ENCODE peak calls at places on chromosomes 3 and 15, in four cellular contexts. C is GM23248, N is right atrium auricular region, H is psoas muscle. I is an unnamed sample.

GRCh38 chr3:10195692-10196091 is 31.0 kb downstream of the IRAK2 start:
- DNase-seq in C (no peak), N (no peak), H (peak; percentile 28), I (no peak)

GRCh38 chr15:87961851-87962816 is 294.4 kb downstream of the NTRK3 start:
- DNase-seq in C (no peak), N (no peak), H (no peak), I (no peak)

GRCh38 chr15:80403712-80404056 is 498 bp upstream of the ARNT2 start:
- DNase-seq in C (no peak), N (no peak), H (no peak), I (no peak)

GRCh38 chr3:41241159-41241558 is 41.9 kb downstream of the CTNNB1 start:
- DNase-seq in C (no peak), N (no peak), H (no peak), I (no peak)

GRCh38 chr15:101694261-101694660 is 30.0 kb downstream of the TARS3 start:
- DNase-seq in C (no peak), N (no peak), H (no peak), I (no peak)

GRCh38 chr3:48564022-48564421 is 441 bp upstream of the UCN2 start:
- DNase-seq in C (peak; percentile 90), N (peak; percentile 64), H (peak; percentile 50), I (peak; percentile 57)

GRCh38 chr3:127970966-127971592 is 56.0 kb downstream of the KBTBD12 start:
- DNase-seq in C (peak; percentile 74), N (no peak), H (no peak), I (peak; percentile 67)

GRCh38 chr15:82543155-82543554 is 2.9 kb upstream of the RPS17 start:
- DNase-seq in C (peak; percentile 77), N (peak; percentile 64), H (no peak), I (peak; percentile 92)

GRCh38 chr3:172285844-172286243 is 162.4 kb downstream of the GHSR start:
- DNase-seq in C (peak; percentile 71), N (no peak), H (no peak), I (peak; percentile 93)

GRCh38 chr3:56702487-56703315 is 19.6 kb upstream of the TASOR start:
- DNase-seq in C (peak; percentile 82), N (no peak), H (no peak), I (peak; percentile 63)

GRCh38 chr3:157574580-157574979 is 71.4 kb upstream of the VEPH1 start:
- DNase-seq in C (no peak), N (no peak), H (no peak), I (no peak)

GRCh38 chr3:111895079-111895478 is 36.0 kb downstream of the PHLDB2 start:
- DNase-seq in C (peak; percentile 67), N (no peak), H (no peak), I (peak; percentile 38)

GRCh38 chr3:165464736-165465135 is 268.6 kb upstream of the SLITRK3 start:
- DNase-seq in C (peak; percentile 4), N (no peak), H (no peak), I (peak; percentile 86)

GRCh38 chr15:53260647-53261046 is 470.5 kb upstream of the ONECUT1 start:
- DNase-seq in C (no peak), N (no peak), H (no peak), I (no peak)

GRCh38 chr15:72751751-72752455 is 31.7 kb downstream of the ADPGK start:
- DNase-seq in C (no peak), N (no peak), H (no peak), I (peak; percentile 50)

GRCh38 chr3:77281721-77282120 is 241.8 kb downstream of the ROBO2 start:
- DNase-seq in C (no peak), N (no peak), H (no peak), I (no peak)

GRCh38 chr3:172034786-172035685 is 4.3 kb upstream of the FNDC3B start:
- DNase-seq in C (peak; percentile 54), N (no peak), H (no peak), I (no peak)

GRCh38 chr15:43762824-43763223 is 13.9 kb downstream of the ELL3 start:
- DNase-seq in C (peak; percentile 31), N (no peak), H (no peak), I (peak; percentile 24)

GRCh38 chr3:82496890-82497560 is 735.6 kb upstream of the GBE1 start:
- DNase-seq in C (no peak), N (no peak), H (no peak), I (peak; percentile 3)

GRCh38 chr3:154568064-154568463 is 138.1 kb upstream of the GPR149 start:
- DNase-seq in C (no peak), N (no peak), H (no peak), I (no peak)

GRCh38 chr3:11847607-11848006 is 922 bp upstream of the TAMM41 start:
- DNase-seq in C (peak; percentile 3), N (no peak), H (no peak), I (no peak)

GRCh38 chr15:32990071-32990470 is 204.4 kb downstream of the FMN1 start:
- DNase-seq in C (no peak), N (no peak), H (no peak), I (peak; percentile 57)

GRCh38 chr15:68553994-68554715 is 24.6 kb upstream of the CORO2B start:
- DNase-seq in C (peak; percentile 61), N (peak; percentile 70), H (no peak), I (peak; percentile 72)

GRCh38 chr15:95930659-95931375 is 399.7 kb upstream of the NR2F2 start:
- DNase-seq in C (no peak), N (no peak), H (no peak), I (no peak)

GRCh38 chr3:147405552-147406254 is 640 bp downstream of the ZIC4 start:
- DNase-seq in C (no peak), N (no peak), H (no peak), I (no peak)

GRCh38 chr3:28399196-28399595 is 50.6 kb upstream of the AZI2 start:
- DNase-seq in C (no peak), N (no peak), H (no peak), I (no peak)

GRCh38 chr3:54213910-54214309 is 91.6 kb downstream of the CACNA2D3 start:
- DNase-seq in C (peak; percentile 16), N (no peak), H (no peak), I (peak; percentile 2)

GRCh38 chr3:122996038-122996580 is 31.5 kb downstream of the SEMA5B start:
- DNase-seq in C (no peak), N (no peak), H (no peak), I (no peak)

GRCh38 chr3:141294848-141295247 is 63.2 kb downstream of the PXYLP1 start:
- DNase-seq in C (peak; percentile 89), N (peak; percentile 9), H (no peak), I (peak; percentile 91)

GRCh38 chr3:16478516-16478915 is 35.0 kb downstream of the RFTN1 start:
- DNase-seq in C (peak; percentile 81), N (no peak), H (no peak), I (peak; percentile 89)

GRCh38 chr3:67828486-67829010 is 174.1 kb upstream of the SUCLG2 start:
- DNase-seq in C (no peak), N (no peak), H (no peak), I (no peak)

GRCh38 chr3:71186816-71187215 is 396.7 kb downstream of the FOXP1 start:
- DNase-seq in C (no peak), N (no peak), H (no peak), I (no peak)

GRCh38 chr3:86869536-86869935 is 121.4 kb downstream of the VGLL3 start:
- DNase-seq in C (no peak), N (no peak), H (no peak), I (no peak)

GRCh38 chr3:117892431-117892841 is 1142.2 kb downstream of the IGSF11 start:
- DNase-seq in C (peak; percentile 89), N (no peak), H (no peak), I (peak; percentile 84)

GRCh38 chr3:23405081-23405480 is 202.0 kb downstream of the UBE2E2 start:
- DNase-seq in C (no peak), N (no peak), H (no peak), I (no peak)

GRCh38 chr3:113147608-113148306 is 63.6 kb upstream of the BOC start:
- DNase-seq in C (no peak), N (no peak), H (no peak), I (no peak)

GRCh38 chr3:113151475-113152031 is 59.8 kb upstream of the BOC start:
- DNase-seq in C (no peak), N (no peak), H (peak; percentile 55), I (peak; percentile 74)

GRCh38 chr3:113148814-113149213 is 62.5 kb upstream of the BOC start:
- DNase-seq in C (no peak), N (no peak), H (no peak), I (no peak)

GRCh38 chr3:113150253-113150652 is 61.1 kb upstream of the BOC start:
- DNase-seq in C (no peak), N (no peak), H (no peak), I (no peak)

DNA sequence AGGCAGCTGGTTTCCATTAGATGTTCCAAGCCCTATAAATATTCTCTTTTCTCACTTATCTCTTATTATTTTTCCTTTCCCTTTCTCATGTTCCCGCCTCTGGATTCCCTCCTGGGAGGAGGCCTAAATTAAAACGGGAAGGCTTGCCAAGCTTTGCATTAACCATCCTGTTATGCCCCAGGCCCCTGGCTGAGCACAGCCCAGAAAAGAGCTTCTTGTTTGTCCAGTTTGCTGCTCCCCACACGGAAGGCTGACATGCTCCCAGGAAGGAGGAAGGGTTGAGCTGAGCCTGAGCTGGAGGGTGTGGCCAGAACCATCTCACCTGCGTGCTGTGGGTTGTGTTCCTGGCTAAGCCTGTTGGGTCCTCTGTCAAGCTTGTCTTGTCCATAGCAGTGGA is 63.1 kb upstream of the BOC start:
- DNase-seq in C (no peak), N (no peak), H (no peak), I (no peak)
- H3K27ac ChIP-seq in C (no peak overlapping the region), N (no peak overlapping the region), H (no peak overlapping the region), I (no peak overlapping the region)

GRCh38 chr3:181700168-181701087 is 11.3 kb upstream of the SOX2 start:
- DNase-seq in C (peak; percentile 78), N (no peak), H (peak; percentile 44), I (peak; percentile 77)
- H3K27ac ChIP-seq in C (no peak overlapping the region), N (no peak overlapping the region), H (no peak overlapping the region), I (no peak overlapping the region)

DNA sequence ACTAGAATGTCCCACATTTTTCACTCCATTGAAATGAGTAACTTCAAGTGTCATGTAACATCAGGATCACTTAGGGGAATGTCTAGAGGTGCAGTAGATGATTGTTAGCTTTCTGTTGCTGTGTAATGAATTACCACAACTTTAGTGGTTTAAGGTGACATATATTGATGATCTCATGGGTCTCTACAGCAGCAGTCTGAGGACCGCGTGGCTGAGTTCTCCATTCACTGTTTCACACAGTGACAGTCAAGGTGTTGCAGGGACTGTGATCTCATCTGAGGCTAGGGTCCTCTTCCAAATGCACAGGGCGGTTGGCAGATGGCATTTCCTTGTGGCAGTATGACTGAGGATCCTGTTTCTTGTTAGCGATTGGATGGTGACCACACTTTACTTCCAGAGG is 82.8 kb downstream of the SLC25A26 start:
- DNase-seq in C (no peak), N (no peak), H (no peak), I (no peak)
- H3K27ac ChIP-seq in C (no peak overlapping the region), N (no peak overlapping the region), H (no peak overlapping the region), I (no peak overlapping the region)

GRCh38 chr3:138079901-138080300 is 35.5 kb downstream of the DZIP1L start:
- DNase-seq in C (no peak), N (no peak), H (no peak), I (no peak)

GRCh38 chr3:138082992-138083386 is 32.4 kb downstream of the DZIP1L start:
- DNase-seq in C (peak; percentile 64), N (no peak), H (no peak), I (peak; percentile 61)

GRCh38 chr3:138078901-138079344 is 36.5 kb downstream of the DZIP1L start:
- DNase-seq in C (peak; percentile 98), N (no peak), H (no peak), I (peak; percentile 85)

GRCh38 chr3:138082085-138082991 is 33.1 kb downstream of the DZIP1L start:
- DNase-seq in C (peak; percentile 93), N (peak; percentile 62), H (no peak), I (peak; percentile 90)

GRCh38 chr3:138081371-138082084 is 33.9 kb downstream of the DZIP1L start:
- DNase-seq in C (peak; percentile 89), N (no peak), H (no peak), I (peak; percentile 71)
- H3K27ac ChIP-seq in C (peak overlapping the region; percentile 96), N (peak overlapping the region; percentile 72), H (no peak overlapping the region), I (peak overlapping the region; percentile 85)

I was measured in fibroblast of lung.